ENCODE peak calls at places on chromosomes 3 and 15, in five cellular contexts. O is BJ, V is IMR-90, A is non-pigmented ciliary epithelial cell, G is fibroblast of the aortic adventitia. K is an unnamed sample.

GRCh38 chr3:31105438-31106077 is 211.1 kb upstream of the GADL1 start:
- DNase-seq in V (peak; percentile 95), O (peak; percentile 76), A (peak; percentile 90), G (peak; percentile 95), K (no peak)

GRCh38 chr15:68469162-68470048 is 37.4 kb upstream of the ITGA11 start:
- DNase-seq in A (no peak), G (no peak), V (no peak), O (peak; percentile 19), K (no peak)

GRCh38 chr3:16801223-16801622 is 83.5 kb upstream of the PLCL2 start:
- DNase-seq in A (no peak), O (no peak), G (no peak), V (no peak), K (no peak)

GRCh38 chr3:32685604-32686185 is 707 bp downstream of the CNOT10 start:
- DNase-seq in A (no peak), V (peak; percentile 13), O (no peak), G (peak; percentile 22), K (no peak)

GRCh38 chr3:18382760-18383369 is 42.3 kb downstream of the SATB1 start:
- DNase-seq in V (no peak), A (no peak), G (no peak), O (no peak), K (no peak)

GRCh38 chr3:190012784-190013183 is 107.9 kb downstream of the P3H2 start:
- DNase-seq in O (no peak), A (no peak), V (no peak), G (no peak), K (no peak)

GRCh38 chr15:42726114-42726513 is 10.8 kb downstream of the CDAN1 start:
- DNase-seq in O (no peak), G (no peak), V (no peak), A (no peak), K (no peak)

GRCh38 chr15:62607643-62608042 is 434.9 kb upstream of the TPM1 start:
- DNase-seq in G (peak; percentile 29), V (peak; percentile 73), O (no peak), A (peak; percentile 60), K (no peak)

GRCh38 chr15:57035664-57036063 is 117.2 kb downstream of the TCF12 start:
- DNase-seq in A (no peak), V (no peak), O (no peak), G (no peak), K (no peak)

GRCh38 chr15:40787344-40787841 is 17.6 kb downstream of the C15orf62 start:
- DNase-seq in V (peak; percentile 62), O (no peak), G (peak; percentile 71), A (peak; percentile 55), K (no peak)

GRCh38 chr3:9786825-9787654 is 5.2 kb downstream of the TADA3 start:
- DNase-seq in V (no peak), G (no peak), A (no peak), O (no peak), K (no peak)

GRCh38 chr3:5197470-5198312 is 10.2 kb downstream of the EDEM1 start:
- DNase-seq in V (peak; percentile 73), O (peak; percentile 30), A (no peak), G (peak; percentile 88), K (no peak)

GRCh38 chr15:91345761-91346160 is 245.7 kb downstream of the SV2B start:
- DNase-seq in O (no peak), G (no peak), V (no peak), A (no peak), K (no peak)

GRCh38 chr15:84082739-84083138 is 152.8 kb upstream of the GOLGA6L4 start:
- DNase-seq in G (peak; percentile 3), V (no peak), A (no peak), O (no peak), K (no peak)

GRCh38 chr3:17806201-17806600 is 63.8 kb upstream of the TBC1D5 start:
- DNase-seq in V (no peak), O (no peak), A (no peak), G (no peak), K (no peak)

GRCh38 chr3:101687142-101687931 is 819 bp upstream of the RPL24 start:
- DNase-seq in A (no peak), G (peak; percentile 20), V (no peak), O (no peak), K (no peak)

GRCh38 chr15:29671308-29671981 is 150.8 kb downstream of the TJP1 start:
- DNase-seq in G (peak; percentile 86), A (no peak), V (peak; percentile 36), O (no peak), K (no peak)

GRCh38 chr3:62602987-62603386 is 229.6 kb upstream of the FEZF2 start:
- DNase-seq in G (no peak), O (no peak), A (no peak), V (peak; percentile 34), K (no peak)

GRCh38 chr15:42364529-42364928 is 5.2 kb downstream of the CAPN3 start:
- DNase-seq in V (no peak), O (no peak), A (no peak), G (peak; percentile 16), K (no peak)

GRCh38 chr15:98452238-98452637 is 196.1 kb upstream of the IGF1R start:
- DNase-seq in V (no peak), A (no peak), O (no peak), G (no peak), K (no peak)

GRCh38 chr3:141959921-141960554 is 83.6 kb downstream of the ATP1B3 start:
- DNase-seq in G (peak; percentile 68), A (no peak), V (peak; percentile 78), O (peak; percentile 50), K (no peak)

GRCh38 chr3:78571486-78571885 is 1196.3 kb downstream of the ROBO1 start:
- DNase-seq in V (no peak), O (no peak), G (no peak), A (no peak), K (no peak)

GRCh38 chr3:195139876-195140240 is 131.1 kb downstream of the XXYLT1 start:
- DNase-seq in V (peak; percentile 62), O (no peak), A (no peak), G (peak; percentile 48), K (no peak)

GRCh38 chr3:57256844-57257243 is 29.3 kb downstream of the APPL1 start:
- DNase-seq in O (no peak), V (no peak), A (no peak), G (no peak), K (peak; percentile 26)

GRCh38 chr15:100215031-100215842 is 126.5 kb downstream of the ADAMTS17 start:
- DNase-seq in O (no peak), G (no peak), V (no peak), A (no peak), K (no peak)

GRCh38 chr3:176867681-176868663 is 329.3 kb downstream of the TBL1XR1 start:
- DNase-seq in A (no peak), G (no peak), V (no peak), O (no peak), K (no peak)

GRCh38 chr3:155435821-155436220 is 142.3 kb upstream of the STRIT1 start:
- DNase-seq in G (no peak), V (no peak), A (no peak), O (no peak), K (no peak)

GRCh38 chr15:55799287-55800212 is 56.6 kb upstream of the PRTG start:
- DNase-seq in V (peak; percentile 52), A (no peak), O (no peak), G (peak; percentile 70), K (peak; percentile 17)

GRCh38 chr15:38558714-38559059 is 5.9 kb downstream of the RASGRP1 start:
- DNase-seq in V (peak; percentile 80), O (no peak), A (no peak), G (peak; percentile 12), K (no peak)

GRCh38 chr3:139629033-139629432 is 48.7 kb downstream of the NMNAT3 start:
- DNase-seq in O (no peak), G (no peak), V (peak; percentile 2), A (no peak), K (no peak)

GRCh38 chr3:55203006-55203405 is 275.1 kb upstream of the LRTM1 start:
- DNase-seq in V (peak; percentile 59), O (no peak), A (no peak), G (peak; percentile 10), K (no peak)

K was measured in heart right ventricle.